ENCODE peak calls at places on chromosomes 13 and 19, in nine cellular contexts. One of them, this sample, is unnamed.

GRCh38 chr19:10086032-10086903 is at the start of gene SHFL:
- DNase-seq in pancreas: peak
- DNase-seq in right lobe of liver: peak
- DNase-seq in CD4-positive, CD25-positive, alpha-beta regulatory T cell: peak
- DNase-seq in ovary: peak
- DNase-seq in CD4-positive, alpha-beta T cell: peak
- DNase-seq in colonic mucosa: peak
- DNase-seq in H9: peak
- DNase-seq in kidney: peak
- DNase-seq in this sample: peak

GRCh38 chr13:106173346-106173745 is 362.1 kb downstream of the EFNB2 start:
- DNase-seq in pancreas: no peak
- DNase-seq in right lobe of liver: no peak
- DNase-seq in CD4-positive, CD25-positive, alpha-beta regulatory T cell: no peak
- DNase-seq in ovary: no peak
- DNase-seq in CD4-positive, alpha-beta T cell: no peak
- DNase-seq in colonic mucosa: no peak
- DNase-seq in H9: no peak
- DNase-seq in kidney: no peak
- DNase-seq in this sample: no peak

GRCh38 chr13:111911141-111911720 is 155.7 kb upstream of the SOX1 start:
- DNase-seq in pancreas: no peak
- DNase-seq in right lobe of liver: no peak
- DNase-seq in CD4-positive, CD25-positive, alpha-beta regulatory T cell: no peak
- DNase-seq in ovary: no peak
- DNase-seq in CD4-positive, alpha-beta T cell: no peak
- DNase-seq in colonic mucosa: no peak
- DNase-seq in H9: peak
- DNase-seq in kidney: no peak
- DNase-seq in this sample: no peak

GRCh38 chr19:342801-343421 is 1.7 kb downstream of the MIER2 start:
- DNase-seq in pancreas: no peak
- DNase-seq in right lobe of liver: no peak
- DNase-seq in CD4-positive, CD25-positive, alpha-beta regulatory T cell: no peak
- DNase-seq in ovary: no peak
- DNase-seq in CD4-positive, alpha-beta T cell: no peak
- DNase-seq in colonic mucosa: peak
- DNase-seq in H9: no peak
- DNase-seq in kidney: no peak
- DNase-seq in this sample: no peak

GRCh38 chr13:111973186-111974064 is 93.5 kb upstream of the SOX1 start:
- DNase-seq in pancreas: no peak
- DNase-seq in right lobe of liver: no peak
- DNase-seq in CD4-positive, CD25-positive, alpha-beta regulatory T cell: no peak
- DNase-seq in ovary: no peak
- DNase-seq in CD4-positive, alpha-beta T cell: no peak
- DNase-seq in colonic mucosa: no peak
- DNase-seq in H9: no peak
- DNase-seq in kidney: no peak
- DNase-seq in this sample: no peak

GRCh38 chr13:39602614-39603366 is at the start of gene LHFPL6:
- DNase-seq in pancreas: peak
- DNase-seq in right lobe of liver: peak
- DNase-seq in CD4-positive, CD25-positive, alpha-beta regulatory T cell: peak
- DNase-seq in ovary: peak
- DNase-seq in CD4-positive, alpha-beta T cell: peak
- DNase-seq in colonic mucosa: peak
- DNase-seq in H9: peak
- DNase-seq in kidney: peak
- DNase-seq in this sample: peak

GRCh38 chr13:94169783-94170513 is 309.5 kb downstream of the DCT start:
- DNase-seq in pancreas: no peak
- DNase-seq in right lobe of liver: peak
- DNase-seq in CD4-positive, CD25-positive, alpha-beta regulatory T cell: no peak
- DNase-seq in ovary: no peak
- DNase-seq in CD4-positive, alpha-beta T cell: no peak
- DNase-seq in colonic mucosa: no peak
- DNase-seq in H9: no peak
- DNase-seq in kidney: no peak
- DNase-seq in this sample: peak

GRCh38 chr19:1327125-1327524 is 41.5 kb downstream of the EFNA2 start:
- DNase-seq in pancreas: no peak
- DNase-seq in right lobe of liver: no peak
- DNase-seq in CD4-positive, CD25-positive, alpha-beta regulatory T cell: no peak
- DNase-seq in ovary: no peak
- DNase-seq in CD4-positive, alpha-beta T cell: no peak
- DNase-seq in colonic mucosa: no peak
- DNase-seq in H9: no peak
- DNase-seq in kidney: no peak
- DNase-seq in this sample: no peak

GRCh38 chr19:55345101-55345817 is 5.6 kb downstream of the KMT5C start:
- DNase-seq in pancreas: no peak
- DNase-seq in right lobe of liver: no peak
- DNase-seq in CD4-positive, CD25-positive, alpha-beta regulatory T cell: no peak
- DNase-seq in ovary: no peak
- DNase-seq in CD4-positive, alpha-beta T cell: no peak
- DNase-seq in colonic mucosa: no peak
- DNase-seq in H9: no peak
- DNase-seq in kidney: peak
- DNase-seq in this sample: no peak

GRCh38 chr13:29081697-29082440 is 261.7 kb downstream of the MTUS2 start:
- DNase-seq in pancreas: no peak
- DNase-seq in right lobe of liver: no peak
- DNase-seq in CD4-positive, CD25-positive, alpha-beta regulatory T cell: no peak
- DNase-seq in ovary: no peak
- DNase-seq in CD4-positive, alpha-beta T cell: no peak
- DNase-seq in colonic mucosa: no peak
- DNase-seq in H9: no peak
- DNase-seq in kidney: no peak
- DNase-seq in this sample: no peak

GRCh38 chr19:43779820-43780219 is 953 bp downstream of the KCNN4 start:
- DNase-seq in pancreas: no peak
- DNase-seq in right lobe of liver: no peak
- DNase-seq in CD4-positive, CD25-positive, alpha-beta regulatory T cell: peak
- DNase-seq in ovary: no peak
- DNase-seq in CD4-positive, alpha-beta T cell: no peak
- DNase-seq in colonic mucosa: peak
- DNase-seq in H9: no peak
- DNase-seq in kidney: no peak
- DNase-seq in this sample: no peak

GRCh38 chr13:60584976-60585375 is 188.0 kb downstream of the TDRD3 start:
- DNase-seq in pancreas: no peak
- DNase-seq in right lobe of liver: no peak
- DNase-seq in CD4-positive, CD25-positive, alpha-beta regulatory T cell: no peak
- DNase-seq in ovary: no peak
- DNase-seq in CD4-positive, alpha-beta T cell: no peak
- DNase-seq in colonic mucosa: no peak
- DNase-seq in H9: peak
- DNase-seq in kidney: no peak
- DNase-seq in this sample: no peak

GRCh38 chr19:36259211-36259610 is 44.3 kb downstream of the ZNF146 start:
- DNase-seq in pancreas: no peak
- DNase-seq in right lobe of liver: no peak
- DNase-seq in CD4-positive, CD25-positive, alpha-beta regulatory T cell: no peak
- DNase-seq in ovary: no peak
- DNase-seq in CD4-positive, alpha-beta T cell: no peak
- DNase-seq in colonic mucosa: no peak
- DNase-seq in H9: no peak
- DNase-seq in kidney: no peak
- DNase-seq in this sample: no peak

GRCh38 chr13:24087611-24088235 is 72.8 kb upstream of the SPATA13 start:
- DNase-seq in pancreas: peak
- DNase-seq in right lobe of liver: no peak
- DNase-seq in CD4-positive, CD25-positive, alpha-beta regulatory T cell: no peak
- DNase-seq in ovary: peak
- DNase-seq in CD4-positive, alpha-beta T cell: no peak
- DNase-seq in colonic mucosa: peak
- DNase-seq in H9: no peak
- DNase-seq in kidney: peak
- DNase-seq in this sample: no peak

GRCh38 chr19:48556825-48557224 is 4.9 kb downstream of the SULT2B1 start:
- DNase-seq in pancreas: no peak
- DNase-seq in right lobe of liver: no peak
- DNase-seq in CD4-positive, CD25-positive, alpha-beta regulatory T cell: no peak
- DNase-seq in ovary: no peak
- DNase-seq in CD4-positive, alpha-beta T cell: no peak
- DNase-seq in colonic mucosa: no peak
- DNase-seq in H9: no peak
- DNase-seq in kidney: no peak
- DNase-seq in this sample: no peak

DNA sequence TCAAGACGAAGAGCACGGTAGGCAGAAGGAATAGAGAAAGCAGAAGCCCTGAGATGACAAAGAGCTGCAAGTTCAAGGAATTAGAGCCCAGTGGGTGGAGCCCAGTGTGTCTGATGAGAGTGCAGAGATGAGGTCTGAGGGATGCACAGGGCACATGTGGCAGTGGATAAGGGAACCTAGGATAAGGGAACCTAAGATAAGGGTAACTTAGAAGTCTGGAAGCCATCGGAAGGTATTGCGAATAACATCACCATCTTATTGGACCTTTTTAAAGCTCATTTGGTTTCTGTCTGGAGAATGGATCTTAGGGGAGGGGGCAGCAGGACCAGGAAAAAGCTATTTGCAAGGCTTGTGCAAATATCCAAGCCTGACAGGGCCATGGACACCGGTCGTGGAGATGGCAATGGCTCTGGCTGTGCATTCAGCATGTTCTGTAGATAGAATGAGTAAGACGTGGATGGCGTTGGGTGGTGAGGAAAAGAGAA is 1.3 kb downstream of the FPR3 start:
- DNase-seq in pancreas: no peak
- DNase-seq in right lobe of liver: no peak
- DNase-seq in CD4-positive, CD25-positive, alpha-beta regulatory T cell: no peak
- DNase-seq in ovary: no peak
- DNase-seq in CD4-positive, alpha-beta T cell: no peak
- DNase-seq in colonic mucosa: no peak
- DNase-seq in H9: no peak
- DNase-seq in kidney: no peak
- DNase-seq in this sample: no peak
- H3K27ac ChIP-seq in pancreas: no peak
- H3K27ac ChIP-seq in right lobe of liver: no peak
- H3K27ac ChIP-seq in CD4-positive, CD25-positive, alpha-beta regulatory T cell: no peak
- H3K27ac ChIP-seq in ovary: no peak
- H3K27ac ChIP-seq in CD4-positive, alpha-beta T cell: no peak
- H3K27ac ChIP-seq in colonic mucosa: no peak
- H3K27ac ChIP-seq in H9: no peak
- H3K27ac ChIP-seq in kidney: no peak
- H3K27ac ChIP-seq in this sample: no peak

GRCh38 chr19:5935473-5936307 is 21.6 kb downstream of the CAPS start:
- DNase-seq in pancreas: no peak
- DNase-seq in right lobe of liver: no peak
- DNase-seq in CD4-positive, CD25-positive, alpha-beta regulatory T cell: no peak
- DNase-seq in ovary: no peak
- DNase-seq in CD4-positive, alpha-beta T cell: no peak
- DNase-seq in colonic mucosa: no peak
- DNase-seq in H9: no peak
- DNase-seq in kidney: no peak
- DNase-seq in this sample: no peak
- H3K27ac ChIP-seq in pancreas: peak
- H3K27ac ChIP-seq in right lobe of liver: no peak
- H3K27ac ChIP-seq in CD4-positive, CD25-positive, alpha-beta regulatory T cell: no peak
- H3K27ac ChIP-seq in ovary: peak
- H3K27ac ChIP-seq in CD4-positive, alpha-beta T cell: no peak
- H3K27ac ChIP-seq in colonic mucosa: no peak
- H3K27ac ChIP-seq in H9: no peak
- H3K27ac ChIP-seq in kidney: no peak
- H3K27ac ChIP-seq in this sample: no peak

GRCh38 chr13:99063952-99064351 is 86.1 kb upstream of the DOCK9 start:
- DNase-seq in pancreas: no peak
- DNase-seq in right lobe of liver: no peak
- DNase-seq in CD4-positive, CD25-positive, alpha-beta regulatory T cell: peak
- DNase-seq in ovary: no peak
- DNase-seq in CD4-positive, alpha-beta T cell: no peak
- DNase-seq in colonic mucosa: no peak
- DNase-seq in H9: no peak
- DNase-seq in kidney: no peak
- DNase-seq in this sample: no peak

GRCh38 chr13:99066219-99066618 is 88.4 kb upstream of the DOCK9 start:
- DNase-seq in pancreas: no peak
- DNase-seq in right lobe of liver: no peak
- DNase-seq in CD4-positive, CD25-positive, alpha-beta regulatory T cell: peak
- DNase-seq in ovary: no peak
- DNase-seq in CD4-positive, alpha-beta T cell: no peak
- DNase-seq in colonic mucosa: no peak
- DNase-seq in H9: no peak
- DNase-seq in kidney: no peak
- DNase-seq in this sample: no peak

GRCh38 chr13:99063178-99063577 is 85.3 kb upstream of the DOCK9 start:
- DNase-seq in pancreas: no peak
- DNase-seq in right lobe of liver: no peak
- DNase-seq in CD4-positive, CD25-positive, alpha-beta regulatory T cell: no peak
- DNase-seq in ovary: no peak
- DNase-seq in CD4-positive, alpha-beta T cell: no peak
- DNase-seq in colonic mucosa: no peak
- DNase-seq in H9: no peak
- DNase-seq in kidney: no peak
- DNase-seq in this sample: no peak

GRCh38 chr13:99065250-99066015 is 87.6 kb upstream of the DOCK9 start:
- DNase-seq in pancreas: no peak
- DNase-seq in right lobe of liver: no peak
- DNase-seq in CD4-positive, CD25-positive, alpha-beta regulatory T cell: no peak
- DNase-seq in ovary: no peak
- DNase-seq in CD4-positive, alpha-beta T cell: no peak
- DNase-seq in colonic mucosa: no peak
- DNase-seq in H9: no peak
- DNase-seq in kidney: no peak
- DNase-seq in this sample: no peak

DNA sequence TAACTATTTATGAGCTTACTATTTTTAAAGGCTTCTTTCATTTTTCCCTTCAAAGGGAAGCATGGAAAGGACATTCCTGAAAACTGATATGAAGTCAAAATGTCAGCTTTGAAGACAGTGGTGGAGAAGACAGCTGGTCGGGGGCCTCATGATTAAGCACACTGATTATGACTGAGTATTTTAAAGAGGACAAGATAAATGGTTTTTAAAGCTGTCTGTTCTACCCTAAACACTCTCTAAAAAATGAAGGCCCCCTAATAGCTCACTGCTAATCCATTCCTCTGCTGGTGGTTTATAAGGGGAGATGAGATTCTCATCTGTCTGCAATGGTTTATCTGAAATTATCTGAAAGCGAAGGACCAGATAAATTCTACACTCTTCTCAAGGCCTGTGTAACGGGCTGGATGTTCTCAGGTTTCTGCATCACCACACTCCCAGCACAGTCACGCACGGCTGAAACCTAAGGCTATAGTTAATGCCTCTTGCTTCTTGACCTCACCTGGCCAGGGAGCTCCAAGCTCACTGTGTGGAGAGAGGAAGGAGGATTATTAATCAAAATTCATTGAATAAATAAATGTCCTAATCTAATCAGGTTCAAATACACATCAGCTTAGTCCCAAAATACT is 86.9 kb upstream of the DOCK9 start:
- DNase-seq in pancreas: no peak
- DNase-seq in right lobe of liver: no peak
- DNase-seq in CD4-positive, CD25-positive, alpha-beta regulatory T cell: no peak
- DNase-seq in ovary: no peak
- DNase-seq in CD4-positive, alpha-beta T cell: no peak
- DNase-seq in colonic mucosa: no peak
- DNase-seq in H9: no peak
- DNase-seq in kidney: no peak
- DNase-seq in this sample: no peak
- H3K27ac ChIP-seq in pancreas: no peak
- H3K27ac ChIP-seq in right lobe of liver: no peak
- H3K27ac ChIP-seq in CD4-positive, CD25-positive, alpha-beta regulatory T cell: no peak
- H3K27ac ChIP-seq in ovary: no peak
- H3K27ac ChIP-seq in CD4-positive, alpha-beta T cell: no peak
- H3K27ac ChIP-seq in colonic mucosa: no peak
- H3K27ac ChIP-seq in H9: no peak
- H3K27ac ChIP-seq in kidney: no peak
- H3K27ac ChIP-seq in this sample: no peak

GRCh38 chr13:114311387-114311786 is 2.9 kb upstream of the CHAMP1 start:
- DNase-seq in pancreas: no peak
- DNase-seq in right lobe of liver: no peak
- DNase-seq in CD4-positive, CD25-positive, alpha-beta regulatory T cell: no peak
- DNase-seq in ovary: no peak
- DNase-seq in CD4-positive, alpha-beta T cell: no peak
- DNase-seq in colonic mucosa: no peak
- DNase-seq in H9: no peak
- DNase-seq in kidney: no peak
- DNase-seq in this sample: no peak
- H3K27ac ChIP-seq in pancreas: no peak
- H3K27ac ChIP-seq in right lobe of liver: no peak
- H3K27ac ChIP-seq in CD4-positive, CD25-positive, alpha-beta regulatory T cell: no peak
- H3K27ac ChIP-seq in ovary: no peak
- H3K27ac ChIP-seq in CD4-positive, alpha-beta T cell: no peak
- H3K27ac ChIP-seq in colonic mucosa: no peak
- H3K27ac ChIP-seq in H9: no peak
- H3K27ac ChIP-seq in kidney: no peak
- H3K27ac ChIP-seq in this sample: no peak